ENCODE peak calls at places on chromosomes 7 and 10, in nine cellular contexts. K is astrocyte, R is dorsolateral prefrontal cortex, B is tibial artery, N is psoas muscle, D is substantia nigra, A is fibroblast of mammary gland, Y is naive B cell, C is HEK293T. W is an unnamed sample.

GRCh38 chr10:87657370-87657769 is 2.3 kb upstream of the PAPSS2 start:
- DNase-seq in K (peak), R (no peak), B (peak), N (no peak), D (no peak), A (peak), Y (no peak), C (no peak), W (no peak)

GRCh38 chr10:90856964-90857634 is 740 bp downstream of the HTR7 start:
- DNase-seq in K (no peak), R (no peak), B (no peak), N (no peak), D (no peak), A (no peak), Y (no peak), C (no peak), W (no peak)

GRCh38 chr10:3237055-3237454 is 64.5 kb upstream of the PITRM1 start:
- DNase-seq in K (no peak), R (no peak), B (no peak), N (no peak), D (no peak), A (no peak), Y (no peak), C (no peak), W (no peak)

GRCh38 chr10:30928742-30929141 is 102.9 kb downstream of the ZNF438 start:
- DNase-seq in K (no peak), R (no peak), B (no peak), N (no peak), D (no peak), A (no peak), Y (no peak), C (no peak), W (no peak)

GRCh38 chr10:76491216-76491615 is 1059.8 kb downstream of the LRMDA start:
- DNase-seq in K (peak), R (no peak), B (no peak), N (no peak), D (no peak), A (no peak), Y (no peak), C (no peak), W (no peak)

GRCh38 chr7:74153736-74154135 is 20.4 kb upstream of the EIF4H start:
- DNase-seq in K (no peak), R (no peak), B (no peak), N (no peak), D (no peak), A (no peak), Y (no peak), C (no peak), W (no peak)

GRCh38 chr7:23472046-23472445 is 1.8 kb upstream of the IGF2BP3 start:
- DNase-seq in K (no peak), R (no peak), B (no peak), N (no peak), D (no peak), A (no peak), Y (no peak), C (no peak), W (no peak)

GRCh38 chr7:140512317-140513000 is 33.2 kb upstream of the MKRN1 start:
- DNase-seq in K (no peak), R (no peak), B (no peak), N (no peak), D (no peak), A (no peak), Y (no peak), C (peak), W (peak)

GRCh38 chr7:64885520-64886240 is 17.4 kb upstream of the ZNF273 start:
- DNase-seq in K (no peak), R (no peak), B (no peak), N (no peak), D (no peak), A (no peak), Y (no peak), C (no peak), W (no peak)

GRCh38 chr10:6037975-6038624 is 24.1 kb downstream of the IL2RA start:
- DNase-seq in K (no peak), R (no peak), B (no peak), N (no peak), D (no peak), A (no peak), Y (no peak), C (no peak), W (no peak)

GRCh38 chr7:44278451-44279161 is 46.8 kb downstream of the CAMK2B start:
- DNase-seq in K (peak), R (peak), B (peak), N (peak), D (no peak), A (no peak), Y (no peak), C (no peak), W (no peak)

GRCh38 chr7:47420117-47420780 is 161.7 kb downstream of the TNS3 start:
- DNase-seq in K (no peak), R (no peak), B (no peak), N (no peak), D (no peak), A (no peak), Y (no peak), C (no peak), W (no peak)

GRCh38 chr7:28957822-28958234 is 302 bp downstream of the TRIL start:
- DNase-seq in K (no peak), R (no peak), B (no peak), N (no peak), D (no peak), A (no peak), Y (no peak), C (no peak), W (no peak)

GRCh38 chr7:47483604-47484273 is 98.2 kb downstream of the TNS3 start:
- DNase-seq in K (no peak), R (no peak), B (no peak), N (no peak), D (no peak), A (peak), Y (no peak), C (no peak), W (no peak)

GRCh38 chr7:139523199-139523941 is at the start of gene CLEC2L:
- DNase-seq in K (no peak), R (peak), B (no peak), N (no peak), D (no peak), A (no peak), Y (no peak), C (no peak), W (no peak)

GRCh38 chr10:61140765-61141392 is 196.9 kb upstream of the RHOBTB1 start:
- DNase-seq in K (peak), R (no peak), B (no peak), N (no peak), D (no peak), A (peak), Y (peak), C (peak), W (no peak)

GRCh38 chr10:103273026-103273425 is 3.9 kb upstream of the INA start:
- DNase-seq in K (peak), R (peak), B (peak), N (peak), D (no peak), A (peak), Y (no peak), C (no peak), W (peak)

GRCh38 chr7:28269700-28270361 is 89.2 kb upstream of the JAZF1 start:
- DNase-seq in K (no peak), R (no peak), B (no peak), N (no peak), D (no peak), A (no peak), Y (peak), C (no peak), W (no peak)

GRCh38 chr7:2477447-2478386 is 1.5 kb upstream of the GRIFIN start:
- DNase-seq in K (peak), R (peak), B (no peak), N (peak), D (peak), A (peak), Y (peak), C (peak), W (no peak)

GRCh38 chr10:63133787-63134557 is 844 bp downstream of the NRBF2 start:
- DNase-seq in K (no peak), R (no peak), B (no peak), N (no peak), D (peak), A (peak), Y (no peak), C (no peak), W (no peak)

GRCh38 chr10:42790835-42791234 is 8.2 kb downstream of the BMS1 start:
- DNase-seq in K (peak), R (no peak), B (no peak), N (no peak), D (no peak), A (no peak), Y (no peak), C (no peak), W (no peak)

GRCh38 chr10:4280481-4281206 is 495.6 kb upstream of the KLF6 start:
- DNase-seq in K (peak), R (no peak), B (no peak), N (no peak), D (no peak), A (peak), Y (no peak), C (no peak), W (no peak)

GRCh38 chr7:107999814-108000560 is 3.0 kb downstream of the LAMB1 start:
- DNase-seq in K (peak), R (no peak), B (no peak), N (no peak), D (no peak), A (peak), Y (no peak), C (no peak), W (no peak)

GRCh38 chr10:100006241-100006886 is 3.4 kb downstream of the DNMBP start:
- DNase-seq in K (peak), R (no peak), B (no peak), N (no peak), D (no peak), A (peak), Y (no peak), C (no peak), W (no peak)

GRCh38 chr7:47724335-47724982 is 142.5 kb upstream of the TNS3 start:
- DNase-seq in K (peak), R (no peak), B (no peak), N (no peak), D (no peak), A (peak), Y (no peak), C (peak), W (no peak)